ENCODE peak calls at places on chromosomes 3 and 15, in six cellular contexts. One of them, this sample, is unnamed.

GRCh38 chr3:11145888-11146287 is 8.4 kb upstream of the HRH1 start:
- DNase-seq in psoas muscle: no peak
- DNase-seq in aorta: no peak
- DNase-seq in substantia nigra: no peak
- DNase-seq in suprapubic skin: no peak
- DNase-seq in ovary: no peak
- DNase-seq in this sample: no peak

GRCh38 chr15:89070197-89071124 is 17.8 kb upstream of the ABHD2 start:
- DNase-seq in aorta: no peak
- DNase-seq in ovary: no peak
- DNase-seq in suprapubic skin: no peak
- DNase-seq in substantia nigra: no peak
- DNase-seq in psoas muscle: no peak
- DNase-seq in this sample: no peak

GRCh38 chr3:4748701-4749378 is 230.4 kb upstream of the BHLHE40 start:
- DNase-seq in psoas muscle: no peak
- DNase-seq in suprapubic skin: no peak
- DNase-seq in ovary: no peak
- DNase-seq in substantia nigra: no peak
- DNase-seq in aorta: no peak
- DNase-seq in this sample: no peak

GRCh38 chr3:8493744-8494143 is 7.9 kb upstream of the LMCD1 start:
- DNase-seq in suprapubic skin: no peak
- DNase-seq in psoas muscle: no peak
- DNase-seq in aorta: no peak
- DNase-seq in substantia nigra: no peak
- DNase-seq in ovary: no peak
- DNase-seq in this sample: no peak

GRCh38 chr3:198109883-198110282 is 149.9 kb downstream of the LMLN start:
- DNase-seq in substantia nigra: no peak
- DNase-seq in psoas muscle: no peak
- DNase-seq in aorta: no peak
- DNase-seq in suprapubic skin: no peak
- DNase-seq in ovary: no peak
- DNase-seq in this sample: no peak

GRCh38 chr3:69568458-69568857 is 170.8 kb upstream of the MITF start:
- DNase-seq in substantia nigra: no peak
- DNase-seq in aorta: no peak
- DNase-seq in ovary: no peak
- DNase-seq in psoas muscle: no peak
- DNase-seq in suprapubic skin: no peak
- DNase-seq in this sample: no peak

GRCh38 chr3:55492976-55493375 is 5.9 kb upstream of the WNT5A start:
- DNase-seq in aorta: no peak
- DNase-seq in ovary: no peak
- DNase-seq in substantia nigra: no peak
- DNase-seq in suprapubic skin: no peak
- DNase-seq in psoas muscle: no peak
- DNase-seq in this sample: no peak

GRCh38 chr3:118675305-118675704 is 359.3 kb downstream of the IGSF11 start:
- DNase-seq in substantia nigra: no peak
- DNase-seq in suprapubic skin: no peak
- DNase-seq in aorta: no peak
- DNase-seq in psoas muscle: no peak
- DNase-seq in ovary: no peak
- DNase-seq in this sample: no peak

GRCh38 chr3:170741756-170742530 is 128.1 kb downstream of the RPL22L1 start:
- DNase-seq in psoas muscle: no peak
- DNase-seq in aorta: no peak
- DNase-seq in substantia nigra: no peak
- DNase-seq in ovary: no peak
- DNase-seq in suprapubic skin: no peak
- DNase-seq in this sample: no peak

GRCh38 chr3:122691195-122691594 is 10.6 kb downstream of the PARP14 start:
- DNase-seq in ovary: no peak
- DNase-seq in aorta: no peak
- DNase-seq in substantia nigra: no peak
- DNase-seq in suprapubic skin: no peak
- DNase-seq in psoas muscle: no peak
- DNase-seq in this sample: no peak

GRCh38 chr15:41957021-41957897 is 15.1 kb downstream of the EHD4 start:
- DNase-seq in suprapubic skin: no peak
- DNase-seq in substantia nigra: no peak
- DNase-seq in ovary: no peak
- DNase-seq in aorta: no peak
- DNase-seq in psoas muscle: no peak
- DNase-seq in this sample: no peak

GRCh38 chr3:133937756-133938601 is 42.3 kb upstream of the RAB6B start:
- DNase-seq in substantia nigra: no peak
- DNase-seq in suprapubic skin: peak
- DNase-seq in ovary: no peak
- DNase-seq in aorta: peak
- DNase-seq in psoas muscle: no peak
- DNase-seq in this sample: no peak

GRCh38 chr3:188299068-188299467 is 145.1 kb downstream of the LPP start:
- DNase-seq in aorta: no peak
- DNase-seq in substantia nigra: no peak
- DNase-seq in suprapubic skin: no peak
- DNase-seq in psoas muscle: no peak
- DNase-seq in ovary: no peak
- DNase-seq in this sample: no peak

DNA sequence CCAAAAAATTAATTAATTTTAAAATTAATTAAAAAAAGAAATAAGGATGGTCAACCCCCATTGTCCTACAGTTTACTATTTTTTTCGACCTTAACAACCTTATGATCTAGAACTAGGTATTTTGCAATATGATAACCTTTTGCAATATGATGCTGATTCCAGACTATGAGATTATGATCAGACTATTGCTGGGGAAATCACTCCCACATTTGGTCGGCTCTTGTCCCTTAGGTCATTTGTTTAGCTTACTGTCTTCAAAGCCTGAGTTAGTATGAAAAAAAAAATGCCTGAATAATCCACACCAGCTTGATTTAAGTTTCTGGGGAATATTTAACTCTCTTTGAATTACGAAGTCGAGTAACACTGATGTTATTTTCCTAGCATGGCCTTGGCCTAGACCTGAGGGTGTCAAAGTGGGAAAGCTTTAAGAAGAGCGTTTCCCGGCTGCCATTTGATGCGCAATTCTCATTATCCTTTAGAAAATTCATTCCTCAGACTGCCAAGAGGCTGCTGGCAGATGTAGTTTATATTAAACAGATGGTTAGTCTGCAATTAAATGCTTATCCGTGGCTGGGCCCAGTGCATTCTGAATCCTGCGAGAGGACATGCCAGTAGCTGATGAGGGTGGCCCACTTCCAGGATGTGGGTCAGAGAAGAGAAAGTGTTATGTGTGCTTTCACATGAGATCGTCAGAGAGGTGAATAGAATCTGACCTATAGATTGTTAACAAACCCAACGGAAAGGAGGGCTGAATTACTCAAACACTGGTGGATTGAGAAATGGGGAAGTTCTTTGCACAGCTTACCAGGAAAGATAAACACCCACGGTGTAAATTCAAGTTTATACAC is 496.0 kb upstream of the THBS1 start:
- DNase-seq in aorta: peak
- DNase-seq in substantia nigra: no peak
- DNase-seq in psoas muscle: no peak
- DNase-seq in ovary: peak
- DNase-seq in suprapubic skin: no peak
- DNase-seq in this sample: no peak
- H3K27ac ChIP-seq in aorta: no peak
- H3K27ac ChIP-seq in substantia nigra: no peak
- H3K27ac ChIP-seq in psoas muscle: no peak
- H3K27ac ChIP-seq in ovary: no peak
- H3K27ac ChIP-seq in suprapubic skin: no peak
- H3K27ac ChIP-seq in this sample: no peak

GRCh38 chr3:45496550-45496949 is 98.0 kb upstream of the LIMD1 start:
- DNase-seq in suprapubic skin: no peak
- DNase-seq in aorta: no peak
- DNase-seq in substantia nigra: no peak
- DNase-seq in ovary: peak
- DNase-seq in psoas muscle: peak
- DNase-seq in this sample: no peak
- H3K27ac ChIP-seq in suprapubic skin: no peak
- H3K27ac ChIP-seq in aorta: no peak
- H3K27ac ChIP-seq in substantia nigra: no peak
- H3K27ac ChIP-seq in ovary: no peak
- H3K27ac ChIP-seq in psoas muscle: peak
- H3K27ac ChIP-seq in this sample: peak

DNA sequence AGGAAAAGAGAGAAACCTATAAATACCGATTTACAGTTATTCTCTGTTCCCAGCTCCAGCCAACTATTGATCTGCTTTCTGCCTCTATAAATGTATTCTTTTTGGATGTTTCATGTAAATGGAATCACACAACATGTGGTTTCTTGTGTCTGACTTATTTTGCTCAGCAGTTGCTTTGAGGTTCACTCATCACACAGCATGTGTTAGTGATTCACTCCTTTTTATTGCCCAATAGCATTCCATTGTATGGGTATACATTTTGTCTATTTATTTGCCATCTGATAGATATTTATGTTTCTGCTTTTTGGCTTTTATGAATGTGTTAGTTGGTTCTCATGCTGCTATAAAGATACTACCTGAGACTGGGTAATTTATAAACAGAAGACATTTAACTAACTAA is 23.6 kb downstream of the CCR1 start:
- DNase-seq in psoas muscle: no peak
- DNase-seq in ovary: no peak
- DNase-seq in substantia nigra: no peak
- DNase-seq in aorta: no peak
- DNase-seq in suprapubic skin: no peak
- DNase-seq in this sample: no peak
- H3K27ac ChIP-seq in psoas muscle: no peak
- H3K27ac ChIP-seq in ovary: no peak
- H3K27ac ChIP-seq in substantia nigra: no peak
- H3K27ac ChIP-seq in aorta: no peak
- H3K27ac ChIP-seq in suprapubic skin: no peak
- H3K27ac ChIP-seq in this sample: no peak

DNA sequence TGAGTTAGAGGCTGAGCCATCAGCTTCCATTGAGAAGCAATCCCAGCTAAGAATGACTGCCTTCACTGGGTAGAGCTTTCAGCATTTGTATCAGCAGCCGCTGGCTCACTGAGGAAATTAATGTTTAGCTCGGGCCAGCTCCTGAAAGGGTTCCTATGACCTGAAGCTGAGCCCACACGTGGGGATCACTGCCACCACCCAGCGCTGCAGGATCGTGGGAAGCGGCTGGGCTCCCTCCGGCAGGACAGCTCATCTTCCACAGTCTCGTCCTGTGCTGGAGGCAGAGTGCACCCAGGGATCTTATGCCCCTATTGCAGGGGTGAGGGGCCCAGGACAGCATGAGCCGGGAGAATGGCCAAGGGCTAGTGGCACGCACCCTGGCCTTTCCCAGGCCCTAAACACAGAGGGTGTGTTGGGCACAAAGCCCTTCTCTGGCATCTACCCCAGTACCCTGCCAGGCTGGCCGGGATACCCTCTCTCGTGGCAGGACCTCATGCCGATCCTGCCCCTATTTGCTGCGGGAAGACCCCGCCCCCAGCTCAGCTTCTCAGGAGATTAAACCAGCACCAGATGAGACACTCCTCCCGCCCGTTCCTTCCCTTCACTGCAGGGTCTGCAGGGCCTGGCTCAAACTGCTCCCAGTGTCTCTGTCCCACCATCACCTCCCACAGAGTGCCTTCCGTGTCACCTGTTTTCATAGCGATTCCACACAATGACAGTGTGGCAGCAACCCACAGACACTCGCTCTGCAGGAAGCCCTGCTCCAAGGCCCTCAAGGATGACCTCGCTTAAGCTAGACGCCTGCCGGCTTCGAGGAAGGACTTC is 28.5 kb downstream of the KLHL25 start:
- DNase-seq in substantia nigra: peak
- DNase-seq in suprapubic skin: no peak
- DNase-seq in aorta: no peak
- DNase-seq in psoas muscle: no peak
- DNase-seq in ovary: no peak
- DNase-seq in this sample: no peak
- H3K27ac ChIP-seq in substantia nigra: no peak
- H3K27ac ChIP-seq in suprapubic skin: no peak
- H3K27ac ChIP-seq in aorta: no peak
- H3K27ac ChIP-seq in psoas muscle: peak
- H3K27ac ChIP-seq in ovary: no peak
- H3K27ac ChIP-seq in this sample: no peak

This sample was measured in naive thymus-derived CD4-positive, alpha-beta T cell.